ENCODE peak calls at places on chromosomes 4 and X, in nine cellular contexts. One of them, this sample, is unnamed.

GRCh38 chr4:187656953-187657352 is 338.6 kb upstream of the ZFP42 start:
- DNase-seq in pancreas: no peak
- DNase-seq in NB4: no peak
- DNase-seq in activated T-helper 1 cell treated with Interleukin-2 at 50 U/mL for 16 hours: no peak
- DNase-seq in uterus: no peak
- DNase-seq in activated T-cell treated with anti-CD3 and anti-CD28 coated beads for 48 hours: no peak
- DNase-seq in stimulated activated CD8-positive, alpha-beta memory T cell treated with anti-CD3 and anti-CD28 coated beads, Interleukin-15, amount 100 ng/mL, for 24 hours: no peak
- DNase-seq in IMR-90: peak; percentile 90
- DNase-seq in breast epithelium: no peak
- DNase-seq in this sample: no peak

GRCh38 chrX:112851161-112851779 is 10.6 kb upstream of the AMOT start:
- DNase-seq in activated T-cell treated with anti-CD3 and anti-CD28 coated beads for 48 hours: no peak
- DNase-seq in IMR-90: no peak
- DNase-seq in uterus: no peak
- DNase-seq in stimulated activated CD8-positive, alpha-beta memory T cell treated with anti-CD3 and anti-CD28 coated beads, Interleukin-15, amount 100 ng/mL, for 24 hours: no peak
- DNase-seq in breast epithelium: no peak
- DNase-seq in pancreas: no peak
- DNase-seq in NB4: no peak
- DNase-seq in activated T-helper 1 cell treated with Interleukin-2 at 50 U/mL for 16 hours: no peak
- DNase-seq in this sample: no peak

GRCh38 chr4:128337863-128338262 is 50.2 kb upstream of the PGRMC2 start:
- DNase-seq in stimulated activated CD8-positive, alpha-beta memory T cell treated with anti-CD3 and anti-CD28 coated beads, Interleukin-15, amount 100 ng/mL, for 24 hours: no peak
- DNase-seq in NB4: no peak
- DNase-seq in activated T-helper 1 cell treated with Interleukin-2 at 50 U/mL for 16 hours: no peak
- DNase-seq in pancreas: no peak
- DNase-seq in uterus: no peak
- DNase-seq in breast epithelium: no peak
- DNase-seq in activated T-cell treated with anti-CD3 and anti-CD28 coated beads for 48 hours: no peak
- DNase-seq in IMR-90: no peak
- DNase-seq in this sample: no peak

GRCh38 chr4:28073860-28074555 is 1213.4 kb downstream of the STIM2 start:
- DNase-seq in NB4: no peak
- DNase-seq in uterus: no peak
- DNase-seq in activated T-helper 1 cell treated with Interleukin-2 at 50 U/mL for 16 hours: no peak
- DNase-seq in breast epithelium: no peak
- DNase-seq in pancreas: no peak
- DNase-seq in activated T-cell treated with anti-CD3 and anti-CD28 coated beads for 48 hours: no peak
- DNase-seq in stimulated activated CD8-positive, alpha-beta memory T cell treated with anti-CD3 and anti-CD28 coated beads, Interleukin-15, amount 100 ng/mL, for 24 hours: no peak
- DNase-seq in IMR-90: no peak
- DNase-seq in this sample: peak; percentile 9

GRCh38 chr4:53780736-53781400 is 189.6 kb upstream of the LNX1 start:
- DNase-seq in activated T-helper 1 cell treated with Interleukin-2 at 50 U/mL for 16 hours: no peak
- DNase-seq in IMR-90: peak; percentile 67
- DNase-seq in pancreas: no peak
- DNase-seq in NB4: no peak
- DNase-seq in stimulated activated CD8-positive, alpha-beta memory T cell treated with anti-CD3 and anti-CD28 coated beads, Interleukin-15, amount 100 ng/mL, for 24 hours: no peak
- DNase-seq in breast epithelium: no peak
- DNase-seq in uterus: no peak
- DNase-seq in activated T-cell treated with anti-CD3 and anti-CD28 coated beads for 48 hours: no peak
- DNase-seq in this sample: no peak

GRCh38 chrX:45851434-45851991 is 650.8 kb upstream of the DIPK2B start:
- DNase-seq in activated T-helper 1 cell treated with Interleukin-2 at 50 U/mL for 16 hours: peak; percentile 23
- DNase-seq in breast epithelium: no peak
- DNase-seq in activated T-cell treated with anti-CD3 and anti-CD28 coated beads for 48 hours: peak; percentile 63
- DNase-seq in stimulated activated CD8-positive, alpha-beta memory T cell treated with anti-CD3 and anti-CD28 coated beads, Interleukin-15, amount 100 ng/mL, for 24 hours: peak; percentile 26
- DNase-seq in IMR-90: no peak
- DNase-seq in pancreas: peak; percentile 18
- DNase-seq in NB4: peak; percentile 82
- DNase-seq in uterus: peak; percentile 19
- DNase-seq in this sample: peak; percentile 61

GRCh38 chr4:151415978-151416377 is 7.0 kb downstream of the FHIP1A start:
- DNase-seq in NB4: no peak
- DNase-seq in activated T-cell treated with anti-CD3 and anti-CD28 coated beads for 48 hours: no peak
- DNase-seq in IMR-90: peak; percentile 50
- DNase-seq in uterus: no peak
- DNase-seq in pancreas: no peak
- DNase-seq in stimulated activated CD8-positive, alpha-beta memory T cell treated with anti-CD3 and anti-CD28 coated beads, Interleukin-15, amount 100 ng/mL, for 24 hours: no peak
- DNase-seq in activated T-helper 1 cell treated with Interleukin-2 at 50 U/mL for 16 hours: no peak
- DNase-seq in breast epithelium: no peak
- DNase-seq in this sample: no peak

GRCh38 chr4:147054241-147054902 is 108.7 kb upstream of the TTC29 start:
- DNase-seq in breast epithelium: no peak
- DNase-seq in activated T-cell treated with anti-CD3 and anti-CD28 coated beads for 48 hours: no peak
- DNase-seq in pancreas: no peak
- DNase-seq in NB4: no peak
- DNase-seq in activated T-helper 1 cell treated with Interleukin-2 at 50 U/mL for 16 hours: no peak
- DNase-seq in uterus: no peak
- DNase-seq in IMR-90: no peak
- DNase-seq in stimulated activated CD8-positive, alpha-beta memory T cell treated with anti-CD3 and anti-CD28 coated beads, Interleukin-15, amount 100 ng/mL, for 24 hours: no peak
- DNase-seq in this sample: no peak

GRCh38 chrX:118633530-118633929 is 93.9 kb upstream of the IL13RA1 start:
- DNase-seq in stimulated activated CD8-positive, alpha-beta memory T cell treated with anti-CD3 and anti-CD28 coated beads, Interleukin-15, amount 100 ng/mL, for 24 hours: no peak
- DNase-seq in NB4: no peak
- DNase-seq in breast epithelium: no peak
- DNase-seq in activated T-helper 1 cell treated with Interleukin-2 at 50 U/mL for 16 hours: no peak
- DNase-seq in pancreas: no peak
- DNase-seq in IMR-90: no peak
- DNase-seq in uterus: no peak
- DNase-seq in activated T-cell treated with anti-CD3 and anti-CD28 coated beads for 48 hours: no peak
- DNase-seq in this sample: no peak

GRCh38 chrX:49029876-49030275 is 13.3 kb downstream of the TFE3 start:
- DNase-seq in IMR-90: no peak
- DNase-seq in stimulated activated CD8-positive, alpha-beta memory T cell treated with anti-CD3 and anti-CD28 coated beads, Interleukin-15, amount 100 ng/mL, for 24 hours: no peak
- DNase-seq in breast epithelium: no peak
- DNase-seq in activated T-cell treated with anti-CD3 and anti-CD28 coated beads for 48 hours: no peak
- DNase-seq in activated T-helper 1 cell treated with Interleukin-2 at 50 U/mL for 16 hours: no peak
- DNase-seq in pancreas: no peak
- DNase-seq in NB4: no peak
- DNase-seq in uterus: no peak
- DNase-seq in this sample: no peak

GRCh38 chrX:31236231-31236630 is 164.4 kb upstream of the FTHL17 start:
- DNase-seq in IMR-90: no peak
- DNase-seq in uterus: no peak
- DNase-seq in activated T-helper 1 cell treated with Interleukin-2 at 50 U/mL for 16 hours: no peak
- DNase-seq in stimulated activated CD8-positive, alpha-beta memory T cell treated with anti-CD3 and anti-CD28 coated beads, Interleukin-15, amount 100 ng/mL, for 24 hours: no peak
- DNase-seq in NB4: no peak
- DNase-seq in activated T-cell treated with anti-CD3 and anti-CD28 coated beads for 48 hours: no peak
- DNase-seq in pancreas: no peak
- DNase-seq in breast epithelium: no peak
- DNase-seq in this sample: peak; percentile 58

GRCh38 chr4:48851651-48852050 is 20.8 kb downstream of the OCIAD1 start:
- DNase-seq in breast epithelium: no peak
- DNase-seq in stimulated activated CD8-positive, alpha-beta memory T cell treated with anti-CD3 and anti-CD28 coated beads, Interleukin-15, amount 100 ng/mL, for 24 hours: no peak
- DNase-seq in pancreas: no peak
- DNase-seq in IMR-90: no peak
- DNase-seq in NB4: no peak
- DNase-seq in uterus: no peak
- DNase-seq in activated T-cell treated with anti-CD3 and anti-CD28 coated beads for 48 hours: no peak
- DNase-seq in activated T-helper 1 cell treated with Interleukin-2 at 50 U/mL for 16 hours: no peak
- DNase-seq in this sample: no peak

GRCh38 chr4:3303840-3304715 is 11.3 kb downstream of the RGS12 start:
- DNase-seq in activated T-cell treated with anti-CD3 and anti-CD28 coated beads for 48 hours: no peak
- DNase-seq in activated T-helper 1 cell treated with Interleukin-2 at 50 U/mL for 16 hours: no peak
- DNase-seq in breast epithelium: no peak
- DNase-seq in NB4: no peak
- DNase-seq in IMR-90: no peak
- DNase-seq in stimulated activated CD8-positive, alpha-beta memory T cell treated with anti-CD3 and anti-CD28 coated beads, Interleukin-15, amount 100 ng/mL, for 24 hours: no peak
- DNase-seq in uterus: no peak
- DNase-seq in pancreas: no peak
- DNase-seq in this sample: no peak

GRCh38 chrX:39011454-39012204 is 210.4 kb downstream of the MID1IP1 start:
- DNase-seq in NB4: no peak
- DNase-seq in pancreas: no peak
- DNase-seq in uterus: no peak
- DNase-seq in IMR-90: no peak
- DNase-seq in activated T-cell treated with anti-CD3 and anti-CD28 coated beads for 48 hours: no peak
- DNase-seq in breast epithelium: no peak
- DNase-seq in activated T-helper 1 cell treated with Interleukin-2 at 50 U/mL for 16 hours: no peak
- DNase-seq in stimulated activated CD8-positive, alpha-beta memory T cell treated with anti-CD3 and anti-CD28 coated beads, Interleukin-15, amount 100 ng/mL, for 24 hours: no peak
- DNase-seq in this sample: no peak

GRCh38 chrX:106899276-106899675 is 3.9 kb downstream of the RIPPLY1 start:
- DNase-seq in pancreas: no peak
- DNase-seq in activated T-cell treated with anti-CD3 and anti-CD28 coated beads for 48 hours: no peak
- DNase-seq in activated T-helper 1 cell treated with Interleukin-2 at 50 U/mL for 16 hours: no peak
- DNase-seq in uterus: no peak
- DNase-seq in stimulated activated CD8-positive, alpha-beta memory T cell treated with anti-CD3 and anti-CD28 coated beads, Interleukin-15, amount 100 ng/mL, for 24 hours: no peak
- DNase-seq in IMR-90: no peak
- DNase-seq in breast epithelium: no peak
- DNase-seq in NB4: no peak
- DNase-seq in this sample: no peak

GRCh38 chr4:183098723-183099536 is at the start of gene WWC2:
- DNase-seq in breast epithelium: peak; percentile 83
- DNase-seq in stimulated activated CD8-positive, alpha-beta memory T cell treated with anti-CD3 and anti-CD28 coated beads, Interleukin-15, amount 100 ng/mL, for 24 hours: peak; percentile 24
- DNase-seq in uterus: peak; percentile 89
- DNase-seq in IMR-90: peak; percentile 92
- DNase-seq in pancreas: peak; percentile 87
- DNase-seq in NB4: peak; percentile 92
- DNase-seq in activated T-cell treated with anti-CD3 and anti-CD28 coated beads for 48 hours: peak; percentile 54
- DNase-seq in activated T-helper 1 cell treated with Interleukin-2 at 50 U/mL for 16 hours: peak; percentile 59
- DNase-seq in this sample: no peak

GRCh38 chrX:63932006-63932405 is 147.0 kb upstream of the ARHGEF9 start:
- DNase-seq in breast epithelium: no peak
- DNase-seq in pancreas: no peak
- DNase-seq in activated T-cell treated with anti-CD3 and anti-CD28 coated beads for 48 hours: no peak
- DNase-seq in NB4: peak; percentile 7
- DNase-seq in uterus: no peak
- DNase-seq in stimulated activated CD8-positive, alpha-beta memory T cell treated with anti-CD3 and anti-CD28 coated beads, Interleukin-15, amount 100 ng/mL, for 24 hours: no peak
- DNase-seq in activated T-helper 1 cell treated with Interleukin-2 at 50 U/mL for 16 hours: no peak
- DNase-seq in IMR-90: no peak
- DNase-seq in this sample: peak; percentile 1

GRCh38 chrX:9558615-9559014 is 93.8 kb downstream of the TBL1X start:
- DNase-seq in breast epithelium: no peak
- DNase-seq in activated T-cell treated with anti-CD3 and anti-CD28 coated beads for 48 hours: no peak
- DNase-seq in stimulated activated CD8-positive, alpha-beta memory T cell treated with anti-CD3 and anti-CD28 coated beads, Interleukin-15, amount 100 ng/mL, for 24 hours: no peak
- DNase-seq in pancreas: no peak
- DNase-seq in IMR-90: peak; percentile 34
- DNase-seq in activated T-helper 1 cell treated with Interleukin-2 at 50 U/mL for 16 hours: no peak
- DNase-seq in uterus: no peak
- DNase-seq in NB4: peak; percentile 28
- DNase-seq in this sample: peak; percentile 3

GRCh38 chr4:164894725-164895124 is 17.7 kb downstream of the APELA start:
- DNase-seq in activated T-helper 1 cell treated with Interleukin-2 at 50 U/mL for 16 hours: no peak
- DNase-seq in stimulated activated CD8-positive, alpha-beta memory T cell treated with anti-CD3 and anti-CD28 coated beads, Interleukin-15, amount 100 ng/mL, for 24 hours: no peak
- DNase-seq in activated T-cell treated with anti-CD3 and anti-CD28 coated beads for 48 hours: no peak
- DNase-seq in breast epithelium: no peak
- DNase-seq in NB4: no peak
- DNase-seq in pancreas: no peak
- DNase-seq in uterus: no peak
- DNase-seq in IMR-90: no peak
- DNase-seq in this sample: no peak

GRCh38 chr4:182139481-182139880 is 103.7 kb upstream of the TENM3 start:
- DNase-seq in stimulated activated CD8-positive, alpha-beta memory T cell treated with anti-CD3 and anti-CD28 coated beads, Interleukin-15, amount 100 ng/mL, for 24 hours: no peak
- DNase-seq in pancreas: no peak
- DNase-seq in NB4: no peak
- DNase-seq in activated T-helper 1 cell treated with Interleukin-2 at 50 U/mL for 16 hours: no peak
- DNase-seq in uterus: no peak
- DNase-seq in activated T-cell treated with anti-CD3 and anti-CD28 coated beads for 48 hours: no peak
- DNase-seq in breast epithelium: no peak
- DNase-seq in IMR-90: no peak
- DNase-seq in this sample: no peak

GRCh38 chrX:132751043-132751690 is 207.3 kb downstream of the HS6ST2 start:
- DNase-seq in activated T-helper 1 cell treated with Interleukin-2 at 50 U/mL for 16 hours: no peak
- DNase-seq in activated T-cell treated with anti-CD3 and anti-CD28 coated beads for 48 hours: no peak
- DNase-seq in uterus: no peak
- DNase-seq in breast epithelium: no peak
- DNase-seq in pancreas: no peak
- DNase-seq in IMR-90: no peak
- DNase-seq in stimulated activated CD8-positive, alpha-beta memory T cell treated with anti-CD3 and anti-CD28 coated beads, Interleukin-15, amount 100 ng/mL, for 24 hours: no peak
- DNase-seq in NB4: no peak
- DNase-seq in this sample: no peak

GRCh38 chr4:30330894-30331652 is 389.1 kb upstream of the PCDH7 start:
- DNase-seq in uterus: no peak
- DNase-seq in activated T-cell treated with anti-CD3 and anti-CD28 coated beads for 48 hours: no peak
- DNase-seq in IMR-90: no peak
- DNase-seq in breast epithelium: no peak
- DNase-seq in activated T-helper 1 cell treated with Interleukin-2 at 50 U/mL for 16 hours: no peak
- DNase-seq in stimulated activated CD8-positive, alpha-beta memory T cell treated with anti-CD3 and anti-CD28 coated beads, Interleukin-15, amount 100 ng/mL, for 24 hours: no peak
- DNase-seq in NB4: no peak
- DNase-seq in pancreas: no peak
- DNase-seq in this sample: peak; percentile 7

GRCh38 chr4:155617312-155617711 is 49.3 kb upstream of the GUCY1A1 start:
- DNase-seq in breast epithelium: no peak
- DNase-seq in activated T-cell treated with anti-CD3 and anti-CD28 coated beads for 48 hours: no peak
- DNase-seq in IMR-90: peak; percentile 40
- DNase-seq in NB4: no peak
- DNase-seq in activated T-helper 1 cell treated with Interleukin-2 at 50 U/mL for 16 hours: no peak
- DNase-seq in uterus: no peak
- DNase-seq in pancreas: no peak
- DNase-seq in stimulated activated CD8-positive, alpha-beta memory T cell treated with anti-CD3 and anti-CD28 coated beads, Interleukin-15, amount 100 ng/mL, for 24 hours: no peak
- DNase-seq in this sample: no peak

GRCh38 chr4:23674694-23675093 is 215.2 kb downstream of the PPARGC1A start:
- DNase-seq in breast epithelium: no peak
- DNase-seq in IMR-90: no peak
- DNase-seq in activated T-helper 1 cell treated with Interleukin-2 at 50 U/mL for 16 hours: no peak
- DNase-seq in pancreas: no peak
- DNase-seq in activated T-cell treated with anti-CD3 and anti-CD28 coated beads for 48 hours: no peak
- DNase-seq in stimulated activated CD8-positive, alpha-beta memory T cell treated with anti-CD3 and anti-CD28 coated beads, Interleukin-15, amount 100 ng/mL, for 24 hours: no peak
- DNase-seq in uterus: no peak
- DNase-seq in NB4: no peak
- DNase-seq in this sample: no peak

GRCh38 chrX:104126856-104127255 is 14.5 kb downstream of the ZCCHC18 start:
- DNase-seq in activated T-cell treated with anti-CD3 and anti-CD28 coated beads for 48 hours: no peak
- DNase-seq in NB4: no peak
- DNase-seq in uterus: no peak
- DNase-seq in stimulated activated CD8-positive, alpha-beta memory T cell treated with anti-CD3 and anti-CD28 coated beads, Interleukin-15, amount 100 ng/mL, for 24 hours: no peak
- DNase-seq in breast epithelium: no peak
- DNase-seq in IMR-90: no peak
- DNase-seq in pancreas: no peak
- DNase-seq in activated T-helper 1 cell treated with Interleukin-2 at 50 U/mL for 16 hours: no peak
- DNase-seq in this sample: no peak

GRCh38 chrX:81259714-81260395 is 58.0 kb downstream of the SH3BGRL start:
- DNase-seq in breast epithelium: no peak
- DNase-seq in NB4: no peak
- DNase-seq in activated T-helper 1 cell treated with Interleukin-2 at 50 U/mL for 16 hours: no peak
- DNase-seq in stimulated activated CD8-positive, alpha-beta memory T cell treated with anti-CD3 and anti-CD28 coated beads, Interleukin-15, amount 100 ng/mL, for 24 hours: no peak
- DNase-seq in activated T-cell treated with anti-CD3 and anti-CD28 coated beads for 48 hours: no peak
- DNase-seq in pancreas: no peak
- DNase-seq in IMR-90: peak; percentile 20
- DNase-seq in uterus: no peak
- DNase-seq in this sample: no peak

GRCh38 chrX:10554612-10555270 is 65.6 kb downstream of the MID1 start:
- DNase-seq in IMR-90: no peak
- DNase-seq in pancreas: no peak
- DNase-seq in activated T-cell treated with anti-CD3 and anti-CD28 coated beads for 48 hours: no peak
- DNase-seq in NB4: no peak
- DNase-seq in uterus: no peak
- DNase-seq in breast epithelium: no peak
- DNase-seq in activated T-helper 1 cell treated with Interleukin-2 at 50 U/mL for 16 hours: no peak
- DNase-seq in stimulated activated CD8-positive, alpha-beta memory T cell treated with anti-CD3 and anti-CD28 coated beads, Interleukin-15, amount 100 ng/mL, for 24 hours: no peak
- DNase-seq in this sample: no peak

GRCh38 chr4:42331914-42332368 is 65.3 kb upstream of the SHISA3 start:
- DNase-seq in breast epithelium: no peak
- DNase-seq in activated T-cell treated with anti-CD3 and anti-CD28 coated beads for 48 hours: no peak
- DNase-seq in activated T-helper 1 cell treated with Interleukin-2 at 50 U/mL for 16 hours: no peak
- DNase-seq in IMR-90: peak; percentile 56
- DNase-seq in pancreas: no peak
- DNase-seq in NB4: no peak
- DNase-seq in uterus: no peak
- DNase-seq in stimulated activated CD8-positive, alpha-beta memory T cell treated with anti-CD3 and anti-CD28 coated beads, Interleukin-15, amount 100 ng/mL, for 24 hours: no peak
- DNase-seq in this sample: no peak

GRCh38 chr4:75841641-75842520 is 60.4 kb downstream of the PPEF2 start:
- DNase-seq in pancreas: no peak
- DNase-seq in IMR-90: no peak
- DNase-seq in NB4: peak; percentile 46
- DNase-seq in breast epithelium: no peak
- DNase-seq in activated T-helper 1 cell treated with Interleukin-2 at 50 U/mL for 16 hours: no peak
- DNase-seq in stimulated activated CD8-positive, alpha-beta memory T cell treated with anti-CD3 and anti-CD28 coated beads, Interleukin-15, amount 100 ng/mL, for 24 hours: no peak
- DNase-seq in uterus: no peak
- DNase-seq in activated T-cell treated with anti-CD3 and anti-CD28 coated beads for 48 hours: no peak
- DNase-seq in this sample: no peak

GRCh38 chr4:26510334-26510705 is 20.0 kb upstream of the CCKAR start:
- DNase-seq in stimulated activated CD8-positive, alpha-beta memory T cell treated with anti-CD3 and anti-CD28 coated beads, Interleukin-15, amount 100 ng/mL, for 24 hours: no peak
- DNase-seq in breast epithelium: no peak
- DNase-seq in pancreas: no peak
- DNase-seq in IMR-90: no peak
- DNase-seq in activated T-helper 1 cell treated with Interleukin-2 at 50 U/mL for 16 hours: no peak
- DNase-seq in uterus: no peak
- DNase-seq in activated T-cell treated with anti-CD3 and anti-CD28 coated beads for 48 hours: no peak
- DNase-seq in NB4: no peak
- DNase-seq in this sample: no peak

GRCh38 chrX:41014776-41015175 is 70.5 kb upstream of the USP9X start:
- DNase-seq in stimulated activated CD8-positive, alpha-beta memory T cell treated with anti-CD3 and anti-CD28 coated beads, Interleukin-15, amount 100 ng/mL, for 24 hours: no peak
- DNase-seq in pancreas: no peak
- DNase-seq in IMR-90: peak; percentile 45
- DNase-seq in uterus: no peak
- DNase-seq in activated T-helper 1 cell treated with Interleukin-2 at 50 U/mL for 16 hours: no peak
- DNase-seq in activated T-cell treated with anti-CD3 and anti-CD28 coated beads for 48 hours: no peak
- DNase-seq in breast epithelium: no peak
- DNase-seq in NB4: peak; percentile 11
- DNase-seq in this sample: no peak